ENCODE peak calls at places on chromosomes 11 and 22, in seven cellular contexts. D is stimulated activated naive CD8-positive, alpha-beta T cell treated with anti-CD3 and anti-CD28 coated beads, Interleukin-15, Interleukin-2, amounts not matched to agents 100 U/mL and 50 U/mL, for 24 hours; R is activated naive CD4-positive, alpha-beta T cell; V is SHP77; X is EL; J is stomach; G is stimulated activated CD8-positive, alpha-beta memory T cell treated with anti-CD3 and anti-CD28 coated beads, Interleukin-4, amount 100 ng/mL, for 4 hours. Y is an unnamed sample.

GRCh38 chr11:111870113-111870512 is 1.3 kb downstream of the ALG9 start:
- DNase-seq in J (no peak), G (no peak), R (no peak), V (no peak), D (no peak), X (no peak), Y (no peak)

GRCh38 chr11:105838668-105839403 is 183.2 kb downstream of the MSANTD4 start:
- DNase-seq in V (no peak), D (no peak), X (peak; percentile 57), G (no peak), J (no peak), R (no peak), Y (peak; percentile 82)

GRCh38 chr11:5204787-5205186 is 4.3 kb upstream of the OR51V1 start:
- DNase-seq in R (no peak), G (no peak), D (no peak), X (peak; percentile 74), V (peak; percentile 7), J (no peak), Y (peak; percentile 74)

GRCh38 chr11:69296890-69297224 is 2.9 kb downstream of the MYEOV start:
- DNase-seq in V (no peak), D (no peak), G (no peak), R (no peak), X (no peak), J (peak; percentile 50), Y (no peak)

GRCh38 chr22:21762712-21763581 is 27.4 kb upstream of the YPEL1 start:
- DNase-seq in R (no peak), X (no peak), G (peak; percentile 51), V (no peak), D (peak; percentile 59), J (no peak), Y (no peak)

GRCh38 chr11:10896493-10896892 is 38.6 kb upstream of the ZBED5 start:
- DNase-seq in D (no peak), J (no peak), X (no peak), R (no peak), G (no peak), V (no peak), Y (no peak)

GRCh38 chr22:36282078-36282831 is 29.3 kb downstream of the APOL1 start:
- DNase-seq in D (no peak), V (no peak), R (no peak), G (no peak), J (no peak), X (no peak), Y (no peak)

GRCh38 chr11:13889566-13890214 is 72.8 kb upstream of the SPON1 start:
- DNase-seq in V (peak; percentile 43), D (no peak), R (no peak), J (no peak), G (no peak), X (no peak), Y (peak; percentile 43)

GRCh38 chr22:31326877-31327276 is 19.3 kb downstream of the PATZ1 start:
- DNase-seq in X (no peak), J (no peak), D (no peak), V (no peak), R (no peak), G (no peak), Y (no peak)

GRCh38 chr22:27800250-27801131 is 1.1 kb downstream of the MN1 start:
- DNase-seq in R (no peak), J (no peak), X (no peak), G (no peak), V (no peak), D (no peak), Y (no peak)